ENCODE peak calls at places on chromosomes 11 and 22, in five cellular contexts. N is COR-L47, T is iris pigment epithelial cell, G is mesothelial cell of epicardium, F is substantia nigra. O is an unnamed sample.
A peak's percentile ranks its signal among the peaks of the same experiment; 100 is the strongest.

GRCh38 chr11:665707-666281 is 28.7 kb downstream of the DRD4 start:
- DNase-seq in T (peak; percentile 79), F (no peak), G (no peak), N (no peak), O (no peak)

GRCh38 chr11:78061088-78061920 is 2.4 kb upstream of the THRSP start:
- DNase-seq in N (no peak), G (no peak), T (no peak), F (no peak), O (no peak)

GRCh38 chr11:77411717-77412441 is 62.0 kb downstream of the PAK1 start:
- DNase-seq in G (peak; percentile 53), F (peak; percentile 12), T (peak; percentile 90), N (peak; percentile 79), O (peak; percentile 95)

GRCh38 chr11:94272738-94273313 is 31.6 kb upstream of the IZUMO1R start:
- DNase-seq in G (no peak), F (no peak), T (no peak), N (no peak), O (no peak)

GRCh38 chr22:32803020-32803758 is 1.7 kb downstream of the TIMP3 start:
- DNase-seq in F (no peak), G (no peak), T (peak; percentile 21), N (no peak), O (no peak)

GRCh38 chr22:21642584-21643448 is 714 bp downstream of the SDF2L1 start:
- DNase-seq in N (peak; percentile 80), F (no peak), G (no peak), T (peak; percentile 50), O (peak; percentile 48)

GRCh38 chr11:64356498-64357411 is 2.2 kb upstream of the RPS6KA4 start:
- DNase-seq in T (peak; percentile 48), F (no peak), G (no peak), N (peak; percentile 29), O (no peak)

GRCh38 chr22:20962491-20962945 is 4.5 kb upstream of the AIFM3 start:
- DNase-seq in N (no peak), G (no peak), F (no peak), T (no peak), O (no peak)

GRCh38 chr11:94128171-94128745 is 383 bp upstream of the PANX1 start:
- DNase-seq in T (no peak), G (no peak), N (peak; percentile 40), F (peak; percentile 34), O (no peak)

GRCh38 chr22:44719586-44720368 is 17.8 kb downstream of the PRR5 start:
- DNase-seq in T (no peak), F (no peak), N (no peak), G (no peak), O (no peak)

GRCh38 chr11:32267679-32268187 is 167.6 kb downstream of the WT1 start:
- DNase-seq in F (no peak), N (no peak), T (no peak), G (no peak), O (no peak)

GRCh38 chr11:74870485-74870884 is 78.4 kb downstream of the XRRA1 start:
- DNase-seq in F (no peak), N (no peak), G (no peak), T (peak; percentile 66), O (no peak)

GRCh38 chr22:35781898-35782297 is 64.2 kb downstream of the APOL5 start:
- DNase-seq in F (no peak), G (no peak), N (no peak), T (no peak), O (no peak)

GRCh38 chr22:45891471-45891995 is 85.4 kb downstream of the WNT7B start:
- DNase-seq in T (no peak), F (no peak), N (no peak), G (no peak), O (peak; percentile 83)

GRCh38 chr11:66335531-66336233 is 552 bp downstream of the RIN1 start:
- DNase-seq in N (no peak), T (peak; percentile 71), F (no peak), G (no peak), O (no peak)

GRCh38 chr22:36443198-36443770 is 38.2 kb downstream of the TXN2 start:
- DNase-seq in G (no peak), N (no peak), F (no peak), T (no peak), O (no peak)

GRCh38 chr11:5666396-5666780 is 18.5 kb downstream of the TRIM5 start:
- DNase-seq in F (no peak), G (no peak), N (no peak), T (peak; percentile 33), O (no peak)

GRCh38 chr11:10584071-10584501 is 15.6 kb upstream of the LYVE1 start:
- DNase-seq in F (no peak), T (no peak), N (no peak), G (no peak), O (no peak)

GRCh38 chr11:44221992-44222391 is 87.9 kb downstream of the ALX4 start:
- DNase-seq in T (no peak), F (no peak), N (no peak), G (no peak), O (no peak)

GRCh38 chr22:50702261-50702671 is 29.6 kb downstream of the SHANK3 start:
- DNase-seq in F (no peak), T (no peak), G (peak; percentile 6), N (no peak), O (no peak)

GRCh38 chr22:19831016-19831415 is 23.7 kb downstream of the GNB1L start:
- DNase-seq in N (no peak), G (no peak), T (no peak), F (no peak), O (no peak)

GRCh38 chr11:79212711-79213110 is 228.1 kb downstream of the TENM4 start:
- DNase-seq in T (no peak), F (no peak), N (no peak), G (no peak), O (no peak)

GRCh38 chr11:108666373-108666772 is 1.5 kb downstream of the DDX10 start:
- DNase-seq in F (no peak), N (no peak), T (peak; percentile 18), G (no peak), O (no peak)

GRCh38 chr11:32884770-32885384 is 7.7 kb upstream of the QSER1 start:
- DNase-seq in T (peak; percentile 40), F (no peak), G (no peak), N (no peak), O (no peak)

GRCh38 chr11:128715691-128716153 is 21.9 kb downstream of the FLI1 start:
- DNase-seq in G (no peak), N (peak; percentile 14), F (no peak), T (peak; percentile 67), O (no peak)

GRCh38 chr11:111514216-111515031 is at the start of gene HOATZ:
- DNase-seq in N (no peak), F (peak; percentile 33), T (peak; percentile 30), G (no peak), O (no peak)

GRCh38 chr22:46842606-46843005 is 80.2 kb downstream of the TBC1D22A start:
- DNase-seq in N (peak; percentile 72), G (no peak), F (no peak), T (no peak), O (no peak)

GRCh38 chr11:2346014-2346413 is 31.1 kb upstream of the CD81 start:
- DNase-seq in F (no peak), N (no peak), G (no peak), T (no peak), O (no peak)

GRCh38 chr11:76721755-76722677 is 51.5 kb upstream of the LRRC32 start:
- DNase-seq in F (peak; percentile 23), N (peak; percentile 74), G (peak; percentile 68), T (peak; percentile 75), O (peak; percentile 89)

GRCh38 chr11:19725379-19726079 is 12.9 kb downstream of the NAV2 start:
- DNase-seq in G (no peak), N (no peak), F (no peak), T (no peak), O (peak; percentile 83)

GRCh38 chr22:23287136-23288095 is 107.1 kb downstream of the BCR start:
- DNase-seq in T (no peak), N (no peak), G (no peak), F (no peak), O (peak; percentile 56)

GRCh38 chr11:99246199-99246598 is 225.4 kb downstream of the CNTN5 start:
- DNase-seq in G (no peak), F (no peak), N (no peak), T (no peak), O (no peak)

GRCh38 chr22:33014621-33015020 is 43.6 kb downstream of the SYN3 start:
- DNase-seq in F (no peak), G (no peak), N (no peak), T (no peak), O (no peak)

GRCh38 chr11:62416596-62416995 is 2.2 kb upstream of the SCGB1A1 start:
- DNase-seq in G (no peak), T (no peak), F (no peak), N (no peak), O (no peak)

GRCh38 chr11:19100885-19101284 is 16.1 kb upstream of the ZDHHC13 start:
- DNase-seq in N (no peak), G (no peak), T (no peak), F (no peak), O (no peak)

O was measured in upper lobe of left lung.